ENCODE peak calls at places on chromosomes 5 and 9, in five cellular contexts. C, N, M, L and D are unnamed samples.
A peak's percentile ranks its signal among the peaks of the same experiment; 100 is the strongest.

GRCh38 chr9:14326264-14326826 is 12.4 kb upstream of the NFIB start:
- DNase-seq in L (no peak), C (no peak), N (no peak), M (no peak), D (no peak)

GRCh38 chr5:110414360-110414759 is 312.1 kb downstream of the TMEM232 start:
- DNase-seq in M (no peak), N (no peak), C (no peak), L (no peak), D (peak; percentile 54)

GRCh38 chr5:92320446-92320845 is 937.3 kb upstream of the ARRDC3 start:
- DNase-seq in L (no peak), N (no peak), C (no peak), M (no peak), D (no peak)

GRCh38 chr5:178381921-178382688 is 149.5 kb upstream of the PHYKPL start:
- DNase-seq in C (no peak), N (no peak), L (no peak), M (no peak), D (no peak)

GRCh38 chr9:124029617-124030016 is 18.0 kb downstream of the LHX2 start:
- DNase-seq in L (no peak), C (no peak), M (no peak), N (no peak), D (no peak)

GRCh38 chr5:149645236-149645635 is 63.9 kb downstream of the ARHGEF37 start:
- DNase-seq in C (no peak), N (no peak), M (no peak), L (no peak), D (no peak)

GRCh38 chr5:133316346-133317343 is 264.8 kb downstream of the HSPA4 start:
- DNase-seq in N (no peak), C (no peak), L (peak; percentile 11), M (no peak), D (peak; percentile 79)

GRCh38 chr5:14201325-14202061 is 58.4 kb downstream of the TRIO start:
- DNase-seq in L (no peak), N (no peak), M (no peak), C (no peak), D (no peak)

GRCh38 chr9:136690104-136690840 is 3.0 kb upstream of the AGPAT2 start:
- DNase-seq in N (no peak), C (no peak), L (no peak), M (no peak), D (no peak)

GRCh38 chr9:136690841-136691261 is 3.6 kb upstream of the AGPAT2 start:
- DNase-seq in L (no peak), C (no peak), N (no peak), M (peak; percentile 78), D (no peak)

GRCh38 chr9:136688274-136689107 is 1.2 kb upstream of the AGPAT2 start:
- DNase-seq in N (no peak), M (no peak), L (no peak), C (no peak), D (no peak)

GRCh38 chr9:136687721-136688223 is 515 bp upstream of the AGPAT2 start:
- DNase-seq in N (no peak), M (peak; percentile 70), L (peak; percentile 69), C (no peak), D (no peak)

GRCh38 chr9:136689108-136689460 is 1.8 kb upstream of the AGPAT2 start:
- DNase-seq in L (no peak), C (no peak), N (no peak), M (no peak), D (no peak)
- TF ChIP-seq POLR2AphosphoS5 in L (no peak), C (no peak), N (no peak), M (no peak), D (no peak)

DNA sequence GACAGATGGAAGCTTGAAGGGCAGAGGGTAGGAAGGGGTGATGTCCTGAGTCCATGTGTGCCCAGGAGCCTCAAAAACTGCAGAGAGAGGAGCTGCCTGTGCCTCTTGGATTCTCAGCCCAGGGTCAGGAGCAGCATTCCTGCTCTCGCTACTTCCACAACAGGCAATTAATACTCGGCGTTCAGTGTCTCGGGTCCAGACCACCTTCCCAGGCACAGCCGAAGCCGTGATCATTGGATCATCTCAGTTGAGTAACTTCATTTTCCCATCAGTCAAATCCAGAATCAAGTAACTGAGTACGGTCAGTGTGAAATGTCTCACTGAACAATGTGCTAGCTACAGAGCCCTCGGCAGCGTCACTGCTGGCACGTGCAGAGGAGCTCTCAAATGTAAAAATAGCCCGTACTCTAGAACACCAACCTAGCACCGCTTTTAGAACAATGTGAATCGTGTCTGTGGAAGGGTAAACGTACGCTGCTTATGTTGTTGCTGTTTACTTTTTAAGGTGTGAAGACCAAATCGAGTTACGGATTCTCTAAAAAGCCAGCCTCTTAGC is 63.5 kb upstream of the IRX4 start:
- DNase-seq in N (no peak), M (no peak), L (no peak), C (no peak), D (no peak)
- TF ChIP-seq POLR2AphosphoS5 in N (no peak), M (no peak), L (no peak), C (no peak), D (no peak)

DNA sequence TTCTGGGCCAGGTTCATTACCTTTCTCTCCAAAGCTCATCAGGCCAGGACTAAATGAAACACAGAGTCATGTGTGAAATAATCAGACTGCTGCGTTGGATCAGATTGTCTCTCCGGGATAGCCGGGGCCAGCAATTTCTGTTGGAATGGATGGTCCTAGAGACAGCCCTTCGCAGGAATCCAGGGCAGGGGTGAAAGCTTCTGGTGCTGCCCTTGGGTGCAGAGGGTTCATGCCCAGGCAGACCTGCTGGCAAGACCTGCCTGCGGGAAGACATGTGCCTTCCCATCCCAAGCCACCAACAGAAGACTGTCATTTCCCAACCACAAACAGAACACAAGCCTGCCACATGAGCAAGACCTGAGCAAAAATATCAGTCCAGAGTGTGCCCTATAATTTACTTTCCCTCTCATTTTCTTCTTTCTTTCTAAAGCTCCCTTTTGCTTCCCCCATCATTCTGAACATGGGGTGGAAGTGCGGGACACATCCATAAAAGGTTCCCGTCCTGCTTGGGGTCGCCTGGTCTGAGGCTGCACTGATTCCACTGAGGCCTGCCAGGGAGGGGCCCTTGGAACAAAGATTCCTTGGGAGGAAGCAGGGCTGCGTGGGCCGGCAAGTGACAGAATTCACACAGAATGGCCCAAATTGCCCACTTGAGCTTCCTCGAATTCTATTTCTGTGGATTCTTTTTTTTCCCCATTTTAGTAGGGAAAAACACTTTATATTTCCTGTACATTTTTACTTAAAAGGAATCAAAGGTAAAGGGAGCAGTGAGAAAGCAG is 57.3 kb downstream of the UBE2QL1 start:
- DNase-seq in C (no peak), L (no peak), M (no peak), N (no peak), D (no peak)
- TF ChIP-seq POLR2AphosphoS5 in C (no peak), L (no peak), M (no peak), N (no peak), D (no peak)

GRCh38 chr9:133149130-133150015 is 14.3 kb downstream of the GBGT1 start:
- DNase-seq in L (peak; percentile 97), C (peak; percentile 87), N (peak; percentile 98), M (peak; percentile 93), D (peak; percentile 95)
- TF ChIP-seq POLR2AphosphoS5 in L (no peak), C (peak; percentile 80), N (peak; percentile 90), M (peak; percentile 82), D (peak; percentile 75)

DNA sequence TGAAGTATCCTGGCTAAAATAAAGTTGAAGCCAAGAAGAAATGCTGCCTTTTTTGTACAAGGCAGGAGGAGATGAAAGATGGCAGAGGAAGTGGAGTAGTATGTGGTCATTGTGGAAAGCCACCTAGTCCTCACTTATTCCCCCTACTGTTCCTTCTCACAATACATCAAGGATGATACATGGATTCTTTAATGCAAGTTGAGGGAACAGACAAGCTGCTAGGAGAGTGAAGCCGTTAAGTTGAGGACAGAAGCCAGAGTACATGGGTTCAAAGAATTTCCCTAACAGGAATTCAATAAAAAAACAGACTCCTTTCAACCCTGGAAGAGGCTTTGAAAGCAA is 73.8 kb downstream of the MRPS27 start:
- DNase-seq in N (no peak), M (no peak), L (peak; percentile 52), C (no peak), D (no peak)
- TF ChIP-seq POLR2AphosphoS5 in N (peak; percentile 47), M (no peak), L (no peak), C (no peak), D (no peak)